ENCODE peak calls at places on chromosomes 16 and 17, in eight cellular contexts. X is GM20000, M is OCI-LY7, E is heart right ventricle, F is A549, A is astrocyte, Q is glutamatergic neuron, B is brain microvascular endothelial cell. H is an unnamed sample.

GRCh38 chr17:42009170-42009569 is 8.1 kb downstream of the DNAJC7 start:
- DNase-seq in X (no peak), M (peak), E (no peak), F (peak), A (no peak), Q (no peak), B (no peak), H (no peak)

GRCh38 chr16:27326738-27327585 is 13.2 kb downstream of the IL4R start:
- DNase-seq in X (no peak), M (peak), E (peak), F (peak), A (peak), Q (peak), B (peak), H (peak)

GRCh38 chr17:73003487-73003886 is 89.0 kb downstream of the SLC39A11 start:
- DNase-seq in X (no peak), M (no peak), E (no peak), F (peak), A (no peak), Q (no peak), B (no peak), H (no peak)

GRCh38 chr16:24253192-24253591 is 2.9 kb upstream of the CACNG3 start:
- DNase-seq in X (peak), M (peak), E (no peak), F (peak), A (no peak), Q (peak), B (peak), H (peak)

GRCh38 chr16:11181889-11182279 is 74.1 kb downstream of the SOCS1 start:
- DNase-seq in X (no peak), M (no peak), E (no peak), F (no peak), A (peak), Q (no peak), B (no peak), H (no peak)

GRCh38 chr16:2151188-2152091 is 3.0 kb downstream of the RAB26 start:
- DNase-seq in X (no peak), M (peak), E (no peak), F (peak), A (no peak), Q (no peak), B (no peak), H (no peak)

GRCh38 chr17:29757788-29758187 is 135.1 kb upstream of the CORO6 start:
- DNase-seq in X (no peak), M (peak), E (no peak), F (no peak), A (no peak), Q (no peak), B (no peak), H (no peak)

GRCh38 chr16:5379948-5380347 is 282.4 kb upstream of the EEF2KMT start:
- DNase-seq in X (no peak), M (no peak), E (no peak), F (no peak), A (no peak), Q (no peak), B (no peak), H (no peak)

GRCh38 chr17:9360610-9361571 is 214.7 kb downstream of the STX8 start:
- DNase-seq in X (no peak), M (no peak), E (no peak), F (peak), A (peak), Q (no peak), B (peak), H (peak)

GRCh38 chr17:57108656-57109392 is 23.8 kb downstream of the AKAP1 start:
- DNase-seq in X (no peak), M (no peak), E (peak), F (no peak), A (no peak), Q (peak), B (no peak), H (no peak)

GRCh38 chr16:60755907-60756306 is 1280.3 kb downstream of the CDH8 start:
- DNase-seq in X (no peak), M (no peak), E (no peak), F (peak), A (no peak), Q (no peak), B (no peak), H (no peak)
- TF ChIP-seq CTCF in X (no peak), M (peak), E (no peak), F (no peak), A (no peak), Q (no peak), B (peak), H (no peak)

GRCh38 chr17:82881900-82882714 is 42.3 kb upstream of the ZNF750 start:
- DNase-seq in X (no peak), M (no peak), E (peak), F (no peak), A (no peak), Q (no peak), B (no peak), H (no peak)
- TF ChIP-seq CTCF in X (no peak), M (no peak), E (no peak), F (no peak), A (no peak), Q (no peak), B (no peak), H (no peak)

DNA sequence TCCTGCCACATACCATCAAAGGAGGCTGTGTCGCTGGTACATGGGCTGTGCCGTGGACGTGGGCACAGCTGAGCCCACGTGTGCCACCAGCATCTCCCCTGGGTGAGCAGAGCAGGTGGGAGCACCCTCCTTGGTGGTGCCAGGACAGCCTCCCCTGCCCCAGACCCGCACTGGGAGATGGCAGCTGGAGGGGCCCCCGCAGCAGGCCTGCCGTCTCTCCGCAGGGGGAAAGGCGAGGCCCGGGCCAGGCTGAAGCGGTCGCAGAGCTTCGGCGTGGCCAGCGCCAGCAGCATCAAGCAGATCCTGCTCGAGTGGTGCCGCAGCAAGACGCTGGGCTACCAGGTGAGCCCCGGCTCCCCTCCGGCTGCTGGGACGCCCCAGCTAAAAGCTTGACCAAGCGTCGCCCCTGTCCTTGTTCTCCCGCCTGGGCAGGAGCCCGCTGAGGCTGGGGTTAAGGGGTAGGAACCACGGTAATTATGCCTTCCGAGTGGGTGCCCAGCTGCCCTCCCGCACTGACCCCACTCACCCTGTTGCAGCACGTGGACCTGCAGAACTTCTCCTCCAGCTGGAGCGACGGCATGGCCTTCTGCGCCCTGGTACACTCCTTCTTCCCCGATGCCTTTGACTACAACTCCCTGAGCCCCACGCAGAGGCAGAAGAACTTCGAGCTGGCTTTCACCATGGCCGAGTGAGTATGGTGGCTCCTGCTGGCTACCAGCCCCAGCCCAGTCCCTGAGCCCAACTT is 12.5 kb downstream of the SMTNL2 start:
- DNase-seq in X (no peak), M (no peak), E (no peak), F (no peak), A (no peak), Q (no peak), B (no peak), H (no peak)
- TF ChIP-seq CTCF in X (no peak), M (no peak), E (no peak), F (no peak), A (no peak), Q (no peak), B (no peak), H (no peak)

GRCh38 chr17:34382586-34383224 is 19.7 kb upstream of the CCL1 start:
- DNase-seq in X (no peak), M (peak), E (no peak), F (no peak), A (no peak), Q (no peak), B (no peak), H (no peak)
- TF ChIP-seq CTCF in X (no peak), M (peak), E (no peak), F (no peak), A (no peak), Q (no peak), B (no peak), H (no peak)

GRCh38 chr16:89589241-89589926 is 13.8 kb downstream of the CPNE7 start:
- DNase-seq in X (no peak), M (no peak), E (no peak), F (no peak), A (no peak), Q (no peak), B (no peak), H (no peak)
- TF ChIP-seq CTCF in X (no peak), M (no peak), E (no peak), F (no peak), A (no peak), Q (no peak), B (no peak), H (no peak)

GRCh38 chr16:77406680-77407079 is 28.2 kb downstream of the ADAMTS18 start:
- DNase-seq in X (no peak), M (no peak), E (no peak), F (peak), A (no peak), Q (no peak), B (peak), H (no peak)
- TF ChIP-seq CTCF in X (no peak), M (peak), E (no peak), F (no peak), A (peak), Q (peak), B (peak), H (no peak)

DNA sequence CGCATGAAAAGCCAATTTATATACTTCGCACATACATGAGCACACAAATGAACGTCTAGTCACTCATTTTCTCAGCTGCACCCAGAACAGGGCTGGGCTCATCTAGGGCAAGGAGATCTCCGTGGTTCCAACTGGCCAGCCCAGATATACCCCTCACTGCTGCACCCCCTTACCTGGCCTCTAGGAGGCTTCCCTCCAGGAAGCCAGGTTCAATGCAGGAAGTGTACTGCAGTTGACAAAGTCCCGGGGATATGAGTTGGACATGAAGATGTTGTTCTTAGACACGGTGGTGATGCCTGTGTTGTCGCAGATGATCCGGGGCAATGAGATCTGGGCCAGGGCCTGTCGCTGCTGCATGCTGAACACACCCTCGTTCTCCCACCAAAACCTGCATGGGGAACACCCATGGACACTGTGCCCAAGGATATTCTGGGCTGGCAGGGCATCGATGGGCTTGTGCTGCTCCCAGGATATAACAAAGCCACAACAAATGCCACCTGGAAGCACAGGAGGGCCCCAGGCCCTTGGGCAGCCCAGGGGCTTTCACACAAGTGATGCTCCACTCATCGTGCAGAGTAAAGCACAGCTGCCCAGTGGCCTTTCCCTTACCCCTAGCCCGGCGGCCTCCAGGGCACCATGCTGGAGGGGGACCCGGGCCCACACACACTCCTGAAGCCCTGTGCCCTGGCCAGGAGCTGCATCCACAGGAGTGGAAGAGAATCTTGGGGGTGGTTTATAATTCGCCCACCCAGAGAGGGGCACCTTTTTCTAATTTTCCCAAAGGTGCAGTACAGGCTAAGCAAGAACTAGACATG is 10.1 kb downstream of the MPO start:
- DNase-seq in X (no peak), M (peak), E (no peak), F (no peak), A (no peak), Q (no peak), B (no peak), H (no peak)
- TF ChIP-seq CTCF in X (no peak), M (peak), E (no peak), F (no peak), A (no peak), Q (peak), B (peak), H (no peak)

DNA sequence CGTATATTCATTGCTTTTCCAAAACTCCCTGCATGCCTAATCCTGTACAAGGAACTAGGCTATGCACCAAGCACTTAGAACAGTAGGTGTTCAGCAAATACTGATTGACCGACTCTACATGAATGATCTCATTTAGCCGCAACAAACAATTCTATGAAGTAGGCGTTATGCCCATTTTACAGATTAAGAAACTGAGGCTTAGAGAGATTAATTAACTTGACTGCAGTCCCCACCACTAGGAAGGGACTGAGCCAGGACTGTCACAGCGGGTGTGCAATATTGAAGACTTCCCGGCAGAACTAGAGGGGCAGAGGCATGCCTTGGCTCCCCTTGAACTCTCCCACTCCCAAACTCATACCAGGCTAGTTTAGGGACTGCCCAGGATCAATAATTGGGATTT is 10.5 kb upstream of the N4BP1 start:
- DNase-seq in X (no peak), M (no peak), E (no peak), F (no peak), A (no peak), Q (no peak), B (no peak), H (no peak)
- TF ChIP-seq CTCF in X (no peak), M (no peak), E (no peak), F (no peak), A (no peak), Q (no peak), B (no peak), H (no peak)

DNA sequence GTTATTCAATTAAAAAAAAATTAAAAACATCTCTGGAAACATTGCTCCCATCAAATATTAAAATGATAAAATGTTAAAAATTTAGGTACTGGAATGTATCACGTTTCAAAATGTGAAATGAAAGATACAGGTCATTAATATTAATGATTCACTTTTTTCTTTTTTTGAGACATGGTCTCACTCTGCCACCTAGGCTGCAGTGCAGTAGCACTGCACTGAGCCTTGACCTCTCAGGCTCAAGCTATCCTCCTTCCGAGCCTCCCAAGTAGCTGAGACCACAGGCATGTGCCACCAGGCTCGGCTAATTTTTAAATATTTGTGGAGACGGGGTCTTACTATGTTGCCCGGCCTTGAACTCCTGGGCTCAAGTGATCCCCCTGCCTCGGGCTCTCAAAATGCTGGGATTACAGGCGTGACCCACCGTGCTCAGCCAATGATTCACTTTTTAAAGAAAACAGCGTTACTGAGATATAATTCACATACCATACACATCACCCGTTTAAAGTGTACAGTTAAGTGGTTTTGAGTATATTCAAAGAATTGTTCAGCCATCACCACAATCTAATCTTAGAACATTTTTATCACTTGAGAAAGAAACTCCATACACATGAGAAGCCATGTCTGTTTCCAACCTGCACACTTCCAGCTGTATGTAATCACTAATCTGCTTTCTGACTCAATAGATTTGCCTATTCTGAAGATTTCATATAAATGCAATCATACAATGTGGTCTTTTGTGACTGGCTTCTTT is 19.1 kb upstream of the NETO2 start:
- DNase-seq in X (no peak), M (no peak), E (no peak), F (no peak), A (peak), Q (no peak), B (peak), H (no peak)
- TF ChIP-seq CTCF in X (no peak), M (no peak), E (no peak), F (no peak), A (no peak), Q (no peak), B (peak), H (no peak)